ENCODE peak calls at places on chromosomes 6 and 20, in nine cellular contexts. G is anterior cingulate cortex; P is uterus; B is lung microvascular endothelial cell; T is AG09309; N is astrocyte of the spinal cord; Q is effector CD4-positive, alpha-beta T cell; D is activated CD4-positive, alpha-beta T cell treated with anti-CD3 and anti-CD28 coated beads for 4 hours; M is right lobe of liver. K is an unnamed sample.

GRCh38 chr6:13573669-13574110 is 711 bp upstream of the SIRT5 start:
- DNase-seq in G (no peak), P (peak; percentile 28), B (peak; percentile 59), T (no peak), N (peak; percentile 30), Q (no peak), D (no peak), M (peak; percentile 42), K (peak; percentile 48)

GRCh38 chr6:145070791-145071190 is 664.5 kb downstream of the EPM2A start:
- DNase-seq in G (no peak), P (no peak), B (no peak), T (peak; percentile 43), N (peak; percentile 38), Q (no peak), D (no peak), M (no peak), K (no peak)

GRCh38 chr6:28011716-28012115 is 54.7 kb downstream of the OR2B6 start:
- DNase-seq in G (no peak), P (no peak), B (no peak), T (no peak), N (no peak), Q (no peak), D (no peak), M (no peak), K (no peak)

GRCh38 chr6:159493888-159494632 is 199.0 kb downstream of the SOD2 start:
- DNase-seq in G (no peak), P (no peak), B (no peak), T (no peak), N (no peak), Q (no peak), D (no peak), M (no peak), K (no peak)

GRCh38 chr6:109465772-109466171 is 10.2 kb upstream of the MICAL1 start:
- DNase-seq in G (no peak), P (no peak), B (no peak), T (no peak), N (no peak), Q (no peak), D (no peak), M (no peak), K (no peak)

GRCh38 chr6:11276911-11277274 is 44.4 kb upstream of the NEDD9 start:
- DNase-seq in G (no peak), P (no peak), B (no peak), T (no peak), N (no peak), Q (no peak), D (no peak), M (no peak), K (no peak)

GRCh38 chr20:22861231-22861980 is 173.7 kb upstream of the SSTR4 start:
- DNase-seq in G (no peak), P (no peak), B (peak; percentile 62), T (no peak), N (no peak), Q (no peak), D (no peak), M (no peak), K (peak; percentile 66)

GRCh38 chr20:32775240-32775991 is 13.2 kb downstream of the DNMT3B start:
- DNase-seq in G (no peak), P (no peak), B (no peak), T (no peak), N (no peak), Q (no peak), D (no peak), M (no peak), K (no peak)

GRCh38 chr20:11155156-11155805 is 481.5 kb upstream of the JAG1 start:
- DNase-seq in G (no peak), P (no peak), B (peak; percentile 47), T (no peak), N (no peak), Q (no peak), D (no peak), M (no peak), K (peak; percentile 75)

GRCh38 chr6:11425431-11425871 is 112.1 kb upstream of the TMEM170B start:
- DNase-seq in G (no peak), P (no peak), B (no peak), T (no peak), N (no peak), Q (no peak), D (no peak), M (no peak), K (no peak)

GRCh38 chr6:14915888-14916832 is 329.7 kb upstream of the JARID2 start:
- DNase-seq in G (no peak), P (no peak), B (no peak), T (no peak), N (no peak), Q (no peak), D (no peak), M (no peak), K (no peak)

GRCh38 chr6:31865205-31866118 is 2.8 kb upstream of the NEU1 start:
- DNase-seq in G (no peak), P (no peak), B (no peak), T (no peak), N (peak; percentile 14), Q (no peak), D (no peak), M (no peak), K (no peak)

GRCh38 chr6:90103056-90103793 is 193.4 kb downstream of the BACH2 start:
- DNase-seq in G (no peak), P (no peak), B (no peak), T (no peak), N (peak; percentile 25), Q (no peak), D (no peak), M (no peak), K (no peak)

GRCh38 chr6:47698342-47698787 is at the start of gene ADGRF4:
- DNase-seq in G (no peak), P (no peak), B (no peak), T (peak; percentile 71), N (peak; percentile 30), Q (no peak), D (no peak), M (no peak), K (no peak)

GRCh38 chr6:31581511-31582229 is 554 bp downstream of the LTB start:
- DNase-seq in G (no peak), P (no peak), B (no peak), T (no peak), N (no peak), Q (no peak), D (no peak), M (peak; percentile 51), K (no peak)

GRCh38 chr20:21701171-21701876 is 4.1 kb upstream of the PAX1 start:
- DNase-seq in G (no peak), P (no peak), B (no peak), T (no peak), N (no peak), Q (no peak), D (no peak), M (no peak), K (no peak)

GRCh38 chr20:41063442-41063841 is 34.8 kb downstream of the TOP1 start:
- DNase-seq in G (no peak), P (no peak), B (no peak), T (no peak), N (no peak), Q (no peak), D (no peak), M (no peak), K (no peak)

GRCh38 chr6:155186052-155186658 is 77.7 kb upstream of the CLDN20 start:
- DNase-seq in G (no peak), P (no peak), B (peak; percentile 58), T (no peak), N (no peak), Q (no peak), D (peak; percentile 57), M (no peak), K (peak; percentile 31)

GRCh38 chr6:31114540-31114876 is at the start of gene PSORS1C1:
- DNase-seq in G (no peak), P (peak; percentile 91), B (peak; percentile 75), T (peak; percentile 82), N (peak; percentile 96), Q (no peak), D (no peak), M (peak; percentile 44), K (peak; percentile 86)

GRCh38 chr6:163354779-163355431 is 59.6 kb upstream of the QKI start:
- DNase-seq in G (no peak), P (peak; percentile 60), B (peak; percentile 70), T (no peak), N (peak; percentile 30), Q (no peak), D (no peak), M (peak; percentile 53), K (peak; percentile 82)

K was measured in endothelial cell of umbilical vein.